ENCODE peak calls at places on chromosomes 12 and 14, in six cellular contexts. One of them, this sample, is unnamed.

GRCh38 chr12:128795530-128796361 is 28.0 kb downstream of the SLC15A4 start:
- DNase-seq in AG09309: no peak
- DNase-seq in AG04450: no peak
- DNase-seq in CD8-positive, alpha-beta memory T cell: no peak
- DNase-seq in IMR-90: no peak
- DNase-seq in suprapubic skin: no peak
- DNase-seq in this sample: no peak

GRCh38 chr14:50039734-50040400 is 76.5 kb downstream of the VCPKMT start:
- DNase-seq in AG04450: no peak
- DNase-seq in IMR-90: no peak
- DNase-seq in CD8-positive, alpha-beta memory T cell: no peak
- DNase-seq in suprapubic skin: no peak
- DNase-seq in AG09309: peak; percentile 40
- DNase-seq in this sample: no peak

GRCh38 chr12:93741741-93742085 is 64.5 kb downstream of the CRADD start:
- DNase-seq in AG04450: no peak
- DNase-seq in CD8-positive, alpha-beta memory T cell: no peak
- DNase-seq in suprapubic skin: no peak
- DNase-seq in IMR-90: no peak
- DNase-seq in AG09309: no peak
- DNase-seq in this sample: no peak

GRCh38 chr14:64885555-64885954 is 5.8 kb upstream of the SPTB start:
- DNase-seq in AG09309: no peak
- DNase-seq in CD8-positive, alpha-beta memory T cell: no peak
- DNase-seq in AG04450: no peak
- DNase-seq in IMR-90: no peak
- DNase-seq in suprapubic skin: no peak
- DNase-seq in this sample: no peak

GRCh38 chr12:55728185-55728931 is 451 bp downstream of the CD63 start:
- DNase-seq in suprapubic skin: peak; percentile 93
- DNase-seq in CD8-positive, alpha-beta memory T cell: peak; percentile 41
- DNase-seq in AG04450: no peak
- DNase-seq in AG09309: no peak
- DNase-seq in IMR-90: peak; percentile 53
- DNase-seq in this sample: no peak

GRCh38 chr12:3158851-3159465 is 81.8 kb downstream of the TSPAN9 start:
- DNase-seq in CD8-positive, alpha-beta memory T cell: no peak
- DNase-seq in IMR-90: peak; percentile 75
- DNase-seq in AG04450: no peak
- DNase-seq in suprapubic skin: no peak
- DNase-seq in AG09309: peak; percentile 20
- DNase-seq in this sample: no peak

GRCh38 chr14:101033006-101033405 is 129.5 kb upstream of the RTL1 start:
- DNase-seq in AG09309: no peak
- DNase-seq in IMR-90: no peak
- DNase-seq in CD8-positive, alpha-beta memory T cell: no peak
- DNase-seq in suprapubic skin: peak; percentile 43
- DNase-seq in AG04450: no peak
- DNase-seq in this sample: no peak

GRCh38 chr14:67765192-67765834 is 51.1 kb downstream of the ZFYVE26 start:
- DNase-seq in AG09309: no peak
- DNase-seq in CD8-positive, alpha-beta memory T cell: no peak
- DNase-seq in IMR-90: no peak
- DNase-seq in AG04450: no peak
- DNase-seq in suprapubic skin: no peak
- DNase-seq in this sample: peak; percentile 25

GRCh38 chr12:29110506-29111442 is 38.3 kb upstream of the FAR2 start:
- DNase-seq in AG09309: no peak
- DNase-seq in suprapubic skin: no peak
- DNase-seq in IMR-90: no peak
- DNase-seq in CD8-positive, alpha-beta memory T cell: no peak
- DNase-seq in AG04450: no peak
- DNase-seq in this sample: no peak

GRCh38 chr12:21815306-21816062 is 41.0 kb upstream of the KCNJ8 start:
- DNase-seq in CD8-positive, alpha-beta memory T cell: no peak
- DNase-seq in AG04450: no peak
- DNase-seq in AG09309: no peak
- DNase-seq in IMR-90: no peak
- DNase-seq in suprapubic skin: no peak
- DNase-seq in this sample: no peak

GRCh38 chr14:100605706-100606686 is 18.8 kb upstream of the BEGAIN start:
- DNase-seq in IMR-90: peak; percentile 18
- DNase-seq in AG04450: no peak
- DNase-seq in AG09309: no peak
- DNase-seq in CD8-positive, alpha-beta memory T cell: no peak
- DNase-seq in suprapubic skin: no peak
- DNase-seq in this sample: no peak

GRCh38 chr12:5884285-5884684 is 60.8 kb downstream of the ANO2 start:
- DNase-seq in IMR-90: no peak
- DNase-seq in AG04450: no peak
- DNase-seq in suprapubic skin: no peak
- DNase-seq in AG09309: no peak
- DNase-seq in CD8-positive, alpha-beta memory T cell: no peak
- DNase-seq in this sample: no peak

GRCh38 chr12:95642583-95642982 is 91.3 kb upstream of the USP44 start:
- DNase-seq in suprapubic skin: no peak
- DNase-seq in AG04450: no peak
- DNase-seq in IMR-90: no peak
- DNase-seq in CD8-positive, alpha-beta memory T cell: no peak
- DNase-seq in AG09309: no peak
- DNase-seq in this sample: no peak

GRCh38 chr12:4900327-4900726 is 9.4 kb upstream of the KCNA1 start:
- DNase-seq in suprapubic skin: no peak
- DNase-seq in IMR-90: peak; percentile 27
- DNase-seq in AG04450: no peak
- DNase-seq in AG09309: peak; percentile 34
- DNase-seq in CD8-positive, alpha-beta memory T cell: no peak
- DNase-seq in this sample: no peak

GRCh38 chr12:117063162-117063911 is 35.9 kb downstream of the TESC start:
- DNase-seq in CD8-positive, alpha-beta memory T cell: peak; percentile 13
- DNase-seq in suprapubic skin: no peak
- DNase-seq in AG04450: no peak
- DNase-seq in AG09309: no peak
- DNase-seq in IMR-90: no peak
- DNase-seq in this sample: no peak

GRCh38 chr14:90508536-90509254 is 111.9 kb downstream of the CALM1 start:
- DNase-seq in CD8-positive, alpha-beta memory T cell: no peak
- DNase-seq in AG04450: no peak
- DNase-seq in IMR-90: no peak
- DNase-seq in AG09309: no peak
- DNase-seq in suprapubic skin: no peak
- DNase-seq in this sample: peak; percentile 64

GRCh38 chr12:50992814-50993213 is 33.4 kb downstream of the SLC11A2 start:
- DNase-seq in AG09309: no peak
- DNase-seq in IMR-90: peak; percentile 43
- DNase-seq in AG04450: no peak
- DNase-seq in suprapubic skin: no peak
- DNase-seq in CD8-positive, alpha-beta memory T cell: no peak
- DNase-seq in this sample: no peak

GRCh38 chr14:20662968-20663731 is 21.2 kb upstream of the RNASE4 start:
- DNase-seq in AG04450: no peak
- DNase-seq in AG09309: peak; percentile 16
- DNase-seq in suprapubic skin: no peak
- DNase-seq in CD8-positive, alpha-beta memory T cell: peak; percentile 71
- DNase-seq in IMR-90: peak; percentile 55
- DNase-seq in this sample: peak; percentile 82

GRCh38 chr14:85187521-85187920 is 342.4 kb upstream of the FLRT2 start:
- DNase-seq in AG09309: no peak
- DNase-seq in AG04450: no peak
- DNase-seq in CD8-positive, alpha-beta memory T cell: no peak
- DNase-seq in IMR-90: no peak
- DNase-seq in suprapubic skin: no peak
- DNase-seq in this sample: no peak

GRCh38 chr14:74867673-74868072 is 8.3 kb downstream of the PROX2 start:
- DNase-seq in CD8-positive, alpha-beta memory T cell: peak; percentile 17
- DNase-seq in AG09309: no peak
- DNase-seq in IMR-90: peak; percentile 28
- DNase-seq in AG04450: no peak
- DNase-seq in suprapubic skin: no peak
- DNase-seq in this sample: no peak

GRCh38 chr14:32225378-32225920 is 22.4 kb upstream of the RNU6-8 start:
- DNase-seq in AG04450: no peak
- DNase-seq in CD8-positive, alpha-beta memory T cell: no peak
- DNase-seq in IMR-90: no peak
- DNase-seq in AG09309: no peak
- DNase-seq in suprapubic skin: no peak
- DNase-seq in this sample: no peak

GRCh38 chr12:63028951-63029350 is 94.0 kb upstream of the PPM1H start:
- DNase-seq in suprapubic skin: no peak
- DNase-seq in AG09309: no peak
- DNase-seq in CD8-positive, alpha-beta memory T cell: no peak
- DNase-seq in AG04450: no peak
- DNase-seq in IMR-90: no peak
- DNase-seq in this sample: no peak

GRCh38 chr12:62190921-62191746 is 69.1 kb upstream of the USP15 start:
- DNase-seq in AG09309: no peak
- DNase-seq in suprapubic skin: no peak
- DNase-seq in AG04450: peak; percentile 1
- DNase-seq in IMR-90: peak; percentile 23
- DNase-seq in CD8-positive, alpha-beta memory T cell: no peak
- DNase-seq in this sample: no peak

GRCh38 chr12:70486588-70486987 is 120.5 kb downstream of the KCNMB4 start:
- DNase-seq in CD8-positive, alpha-beta memory T cell: no peak
- DNase-seq in AG04450: no peak
- DNase-seq in AG09309: no peak
- DNase-seq in IMR-90: no peak
- DNase-seq in suprapubic skin: no peak
- DNase-seq in this sample: no peak

GRCh38 chr12:88556213-88556612 is 24.1 kb downstream of the KITLG start:
- DNase-seq in IMR-90: no peak
- DNase-seq in suprapubic skin: no peak
- DNase-seq in AG04450: no peak
- DNase-seq in CD8-positive, alpha-beta memory T cell: no peak
- DNase-seq in AG09309: no peak
- DNase-seq in this sample: no peak

GRCh38 chr12:88553941-88554658 is 26.2 kb downstream of the KITLG start:
- DNase-seq in suprapubic skin: no peak
- DNase-seq in IMR-90: peak; percentile 64
- DNase-seq in AG09309: peak; percentile 71
- DNase-seq in AG04450: no peak
- DNase-seq in CD8-positive, alpha-beta memory T cell: no peak
- DNase-seq in this sample: peak; percentile 93

GRCh38 chr12:88549929-88550328 is 30.3 kb downstream of the KITLG start:
- DNase-seq in AG09309: no peak
- DNase-seq in CD8-positive, alpha-beta memory T cell: no peak
- DNase-seq in suprapubic skin: no peak
- DNase-seq in IMR-90: no peak
- DNase-seq in AG04450: no peak
- DNase-seq in this sample: no peak

GRCh38 chr12:88558341-88558867 is 21.9 kb downstream of the KITLG start:
- DNase-seq in AG04450: no peak
- DNase-seq in suprapubic skin: no peak
- DNase-seq in IMR-90: no peak
- DNase-seq in AG09309: no peak
- DNase-seq in CD8-positive, alpha-beta memory T cell: no peak
- DNase-seq in this sample: no peak

GRCh38 chr12:88552672-88553079 is 27.6 kb downstream of the KITLG start:
- DNase-seq in suprapubic skin: no peak
- DNase-seq in AG04450: no peak
- DNase-seq in AG09309: peak; percentile 91
- DNase-seq in IMR-90: peak; percentile 55
- DNase-seq in CD8-positive, alpha-beta memory T cell: no peak
- DNase-seq in this sample: peak; percentile 97
- H3K4me3 ChIP-seq in suprapubic skin: no peak overlapping the region
- H3K4me3 ChIP-seq in AG04450: no peak overlapping the region
- H3K4me3 ChIP-seq in AG09309: no peak overlapping the region
- H3K4me3 ChIP-seq in IMR-90: no peak overlapping the region
- H3K4me3 ChIP-seq in CD8-positive, alpha-beta memory T cell: no peak overlapping the region
- H3K4me3 ChIP-seq in this sample: no peak overlapping the region

DNA sequence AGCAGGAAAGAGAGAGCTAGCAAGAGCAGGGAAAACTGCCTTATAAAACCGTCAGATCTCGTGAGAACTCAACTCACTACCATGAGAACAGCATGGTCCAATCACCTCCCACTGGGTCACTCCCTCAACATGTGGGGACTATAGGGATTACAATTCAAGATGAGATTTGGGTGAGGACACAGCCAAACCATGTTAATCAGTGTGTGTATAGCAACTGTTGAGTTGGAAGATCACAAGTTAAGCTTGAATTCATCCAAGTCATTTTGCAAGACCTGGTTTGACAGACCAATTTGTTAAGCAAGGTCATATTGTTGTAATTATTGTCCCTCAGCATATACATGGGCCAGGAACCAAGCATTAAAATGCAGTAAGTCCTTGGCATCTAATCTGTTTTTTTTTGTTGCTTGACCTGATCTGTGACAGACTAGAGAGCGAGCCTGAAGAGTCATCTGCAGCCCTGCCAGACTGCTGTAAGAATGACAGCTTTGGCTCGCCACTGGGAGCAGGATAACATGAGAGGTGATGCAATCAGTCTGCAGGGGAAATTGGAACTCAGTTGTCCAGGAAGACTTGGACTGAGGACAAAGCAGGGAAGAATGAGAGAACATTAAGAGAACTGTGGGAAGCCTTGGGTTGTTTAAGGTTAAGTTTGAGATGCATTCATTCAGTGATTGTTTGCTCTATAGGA is 297.6 kb upstream of the SEL1L start:
- DNase-seq in IMR-90: no peak
- DNase-seq in suprapubic skin: no peak
- DNase-seq in CD8-positive, alpha-beta memory T cell: no peak
- DNase-seq in AG09309: no peak
- DNase-seq in AG04450: no peak
- DNase-seq in this sample: peak; percentile 28
- H3K4me3 ChIP-seq in IMR-90: no peak overlapping the region
- H3K4me3 ChIP-seq in suprapubic skin: no peak overlapping the region
- H3K4me3 ChIP-seq in CD8-positive, alpha-beta memory T cell: no peak overlapping the region
- H3K4me3 ChIP-seq in AG09309: no peak overlapping the region
- H3K4me3 ChIP-seq in AG04450: no peak overlapping the region
- H3K4me3 ChIP-seq in this sample: no peak overlapping the region

GRCh38 chr12:120853188-120853587 is 51.0 kb downstream of the SPPL3 start:
- DNase-seq in AG09309: no peak
- DNase-seq in CD8-positive, alpha-beta memory T cell: no peak
- DNase-seq in IMR-90: peak; percentile 54
- DNase-seq in suprapubic skin: no peak
- DNase-seq in AG04450: no peak
- DNase-seq in this sample: no peak
- H3K4me3 ChIP-seq in AG09309: no peak overlapping the region
- H3K4me3 ChIP-seq in CD8-positive, alpha-beta memory T cell: no peak overlapping the region
- H3K4me3 ChIP-seq in IMR-90: no peak overlapping the region
- H3K4me3 ChIP-seq in suprapubic skin: no peak overlapping the region
- H3K4me3 ChIP-seq in AG04450: no peak overlapping the region
- H3K4me3 ChIP-seq in this sample: no peak overlapping the region

DNA sequence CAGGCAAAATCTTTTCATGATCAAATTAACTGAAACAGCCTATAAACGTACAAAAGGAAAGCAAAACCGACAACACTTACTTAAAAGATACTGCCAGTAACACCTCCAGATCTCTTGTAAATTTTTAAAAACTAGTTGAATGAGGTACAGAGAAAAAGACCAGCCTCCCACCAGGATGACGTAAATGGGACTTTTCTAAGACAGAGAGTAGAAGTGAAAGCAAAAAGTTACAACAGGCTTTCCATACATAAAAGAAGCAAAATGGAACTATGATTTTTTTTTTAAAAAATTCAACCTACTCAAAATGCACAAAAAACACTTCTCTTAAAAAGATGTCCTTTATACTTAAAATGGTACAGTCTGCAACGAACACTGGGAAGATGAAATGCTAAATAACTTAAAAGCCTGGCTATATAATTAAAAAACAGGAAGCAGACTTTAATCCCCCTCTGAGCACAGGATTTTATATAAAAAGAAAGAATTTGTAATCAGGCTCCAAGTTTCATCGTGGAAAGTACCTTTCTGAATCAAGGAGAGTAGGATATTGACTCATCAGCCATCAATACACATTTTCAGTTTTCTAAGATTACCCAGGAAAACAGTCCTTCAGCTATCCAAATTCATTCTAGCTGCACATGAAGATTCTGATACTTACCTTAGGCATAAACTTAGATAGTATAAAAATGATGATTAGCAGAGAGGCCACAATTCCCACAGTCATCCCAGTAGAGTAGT is 14.2 kb upstream of the MYO1A start:
- DNase-seq in AG04450: no peak
- DNase-seq in AG09309: no peak
- DNase-seq in CD8-positive, alpha-beta memory T cell: peak; percentile 39
- DNase-seq in IMR-90: peak; percentile 41
- DNase-seq in suprapubic skin: no peak
- DNase-seq in this sample: no peak
- H3K4me3 ChIP-seq in AG04450: no peak overlapping the region
- H3K4me3 ChIP-seq in AG09309: no peak overlapping the region
- H3K4me3 ChIP-seq in CD8-positive, alpha-beta memory T cell: peak overlapping the region; percentile 46
- H3K4me3 ChIP-seq in IMR-90: no peak overlapping the region
- H3K4me3 ChIP-seq in suprapubic skin: no peak overlapping the region
- H3K4me3 ChIP-seq in this sample: no peak overlapping the region